ENCODE peak calls at places on chromosomes 2 and 18, in six cellular contexts. One of them, this sample, is unnamed.
A peak's percentile ranks its signal among the peaks of the same experiment; 100 is the strongest.

GRCh38 chr2:203022751-203023150 is 8.1 kb downstream of the NBEAL1 start:
- DNase-seq in dorsolateral prefrontal cortex: no peak
- DNase-seq in stomach: no peak
- DNase-seq in fibroblast of lung: peak; percentile 20
- DNase-seq in hepatocyte: no peak
- DNase-seq in cardiac muscle cell: no peak
- DNase-seq in this sample: no peak

GRCh38 chr18:7987284-7987976 is 420.3 kb downstream of the PTPRM start:
- DNase-seq in dorsolateral prefrontal cortex: no peak
- DNase-seq in cardiac muscle cell: no peak
- DNase-seq in stomach: no peak
- DNase-seq in hepatocyte: no peak
- DNase-seq in fibroblast of lung: peak; percentile 85
- DNase-seq in this sample: no peak

GRCh38 chr2:176181551-176181950 is 6.9 kb upstream of the HOXD1 start:
- DNase-seq in fibroblast of lung: no peak
- DNase-seq in hepatocyte: no peak
- DNase-seq in dorsolateral prefrontal cortex: no peak
- DNase-seq in cardiac muscle cell: no peak
- DNase-seq in stomach: no peak
- DNase-seq in this sample: no peak

GRCh38 chr2:20103514-20103913 is 52.1 kb upstream of the LAPTM4A start:
- DNase-seq in stomach: no peak
- DNase-seq in fibroblast of lung: no peak
- DNase-seq in cardiac muscle cell: peak; percentile 27
- DNase-seq in dorsolateral prefrontal cortex: no peak
- DNase-seq in hepatocyte: no peak
- DNase-seq in this sample: no peak

GRCh38 chr18:22822024-22822423 is 111.1 kb upstream of the RBBP8 start:
- DNase-seq in dorsolateral prefrontal cortex: no peak
- DNase-seq in cardiac muscle cell: no peak
- DNase-seq in stomach: no peak
- DNase-seq in fibroblast of lung: peak; percentile 90
- DNase-seq in hepatocyte: no peak
- DNase-seq in this sample: no peak

GRCh38 chr2:75920721-75921551 is 210.2 kb upstream of the GCFC2 start:
- DNase-seq in fibroblast of lung: no peak
- DNase-seq in stomach: no peak
- DNase-seq in cardiac muscle cell: peak; percentile 29
- DNase-seq in hepatocyte: no peak
- DNase-seq in dorsolateral prefrontal cortex: no peak
- DNase-seq in this sample: no peak

GRCh38 chr2:237140689-237141285 is 55.1 kb downstream of the COPS8 start:
- DNase-seq in dorsolateral prefrontal cortex: no peak
- DNase-seq in stomach: no peak
- DNase-seq in fibroblast of lung: no peak
- DNase-seq in hepatocyte: no peak
- DNase-seq in cardiac muscle cell: no peak
- DNase-seq in this sample: no peak

GRCh38 chr2:25614711-25615110 is 58.7 kb downstream of the DTNB start:
- DNase-seq in dorsolateral prefrontal cortex: no peak
- DNase-seq in stomach: no peak
- DNase-seq in hepatocyte: no peak
- DNase-seq in cardiac muscle cell: no peak
- DNase-seq in fibroblast of lung: no peak
- DNase-seq in this sample: no peak

GRCh38 chr18:49174478-49174877 is 223.7 kb upstream of the SMAD7 start:
- DNase-seq in dorsolateral prefrontal cortex: no peak
- DNase-seq in hepatocyte: peak; percentile 20
- DNase-seq in cardiac muscle cell: no peak
- DNase-seq in fibroblast of lung: peak; percentile 69
- DNase-seq in stomach: no peak
- DNase-seq in this sample: no peak

GRCh38 chr18:13051159-13051558 is 60.0 kb downstream of the CEP192 start:
- DNase-seq in cardiac muscle cell: no peak
- DNase-seq in hepatocyte: no peak
- DNase-seq in dorsolateral prefrontal cortex: no peak
- DNase-seq in fibroblast of lung: peak; percentile 19
- DNase-seq in stomach: no peak
- DNase-seq in this sample: no peak

GRCh38 chr2:241542278-241542605 is 16.3 kb upstream of the BOK start:
- DNase-seq in hepatocyte: no peak
- DNase-seq in dorsolateral prefrontal cortex: peak; percentile 44
- DNase-seq in fibroblast of lung: no peak
- DNase-seq in stomach: no peak
- DNase-seq in cardiac muscle cell: no peak
- DNase-seq in this sample: no peak

GRCh38 chr2:217995741-217996141 is 7.1 kb downstream of the TNS1 start:
- DNase-seq in dorsolateral prefrontal cortex: no peak
- DNase-seq in stomach: peak; percentile 47
- DNase-seq in cardiac muscle cell: no peak
- DNase-seq in hepatocyte: no peak
- DNase-seq in fibroblast of lung: no peak
- DNase-seq in this sample: no peak

GRCh38 chr18:79203017-79203605 is 133.9 kb downstream of the ATP9B start:
- DNase-seq in fibroblast of lung: peak; percentile 63
- DNase-seq in hepatocyte: no peak
- DNase-seq in dorsolateral prefrontal cortex: no peak
- DNase-seq in cardiac muscle cell: no peak
- DNase-seq in stomach: no peak
- DNase-seq in this sample: no peak

GRCh38 chr18:11741505-11742145 is 52.6 kb downstream of the GNAL start:
- DNase-seq in cardiac muscle cell: no peak
- DNase-seq in hepatocyte: no peak
- DNase-seq in dorsolateral prefrontal cortex: no peak
- DNase-seq in fibroblast of lung: no peak
- DNase-seq in stomach: no peak
- DNase-seq in this sample: no peak

GRCh38 chr2:73114273-73114867 is 1.6 kb upstream of the RAB11FIP5 start:
- DNase-seq in fibroblast of lung: peak; percentile 23
- DNase-seq in stomach: no peak
- DNase-seq in cardiac muscle cell: no peak
- DNase-seq in hepatocyte: no peak
- DNase-seq in dorsolateral prefrontal cortex: no peak
- DNase-seq in this sample: no peak

GRCh38 chr2:78407960-78408794 is 617.3 kb upstream of the REG3G start:
- DNase-seq in fibroblast of lung: no peak
- DNase-seq in hepatocyte: no peak
- DNase-seq in stomach: no peak
- DNase-seq in dorsolateral prefrontal cortex: no peak
- DNase-seq in cardiac muscle cell: no peak
- DNase-seq in this sample: no peak

GRCh38 chr18:22370414-22370813 is 47.3 kb downstream of the CTAGE1 start:
- DNase-seq in cardiac muscle cell: no peak
- DNase-seq in stomach: no peak
- DNase-seq in hepatocyte: no peak
- DNase-seq in fibroblast of lung: no peak
- DNase-seq in dorsolateral prefrontal cortex: no peak
- DNase-seq in this sample: no peak

GRCh38 chr2:170157025-170157684 is 20.8 kb upstream of the MYO3B start:
- DNase-seq in dorsolateral prefrontal cortex: no peak
- DNase-seq in cardiac muscle cell: no peak
- DNase-seq in hepatocyte: no peak
- DNase-seq in fibroblast of lung: peak; percentile 82
- DNase-seq in stomach: no peak
- DNase-seq in this sample: no peak

GRCh38 chr2:197360744-197361156 is 50.2 kb upstream of the ANKRD44 start:
- DNase-seq in fibroblast of lung: peak; percentile 83
- DNase-seq in dorsolateral prefrontal cortex: no peak
- DNase-seq in cardiac muscle cell: no peak
- DNase-seq in hepatocyte: no peak
- DNase-seq in stomach: no peak
- DNase-seq in this sample: no peak

GRCh38 chr2:43178055-43178598 is 48.3 kb downstream of the ZFP36L2 start:
- DNase-seq in hepatocyte: no peak
- DNase-seq in dorsolateral prefrontal cortex: no peak
- DNase-seq in fibroblast of lung: no peak
- DNase-seq in cardiac muscle cell: no peak
- DNase-seq in stomach: no peak
- DNase-seq in this sample: no peak

GRCh38 chr18:70423120-70423519 is 134.3 kb downstream of the SOCS6 start:
- DNase-seq in hepatocyte: no peak
- DNase-seq in fibroblast of lung: no peak
- DNase-seq in cardiac muscle cell: no peak
- DNase-seq in dorsolateral prefrontal cortex: no peak
- DNase-seq in stomach: no peak
- DNase-seq in this sample: no peak

GRCh38 chr18:47775961-47776360 is 154.5 kb downstream of the SMAD2 start:
- DNase-seq in fibroblast of lung: no peak
- DNase-seq in hepatocyte: no peak
- DNase-seq in stomach: no peak
- DNase-seq in cardiac muscle cell: peak; percentile 40
- DNase-seq in dorsolateral prefrontal cortex: peak; percentile 41
- DNase-seq in this sample: no peak

GRCh38 chr2:100655446-100655845 is 92.7 kb downstream of the PDCL3 start:
- DNase-seq in hepatocyte: no peak
- DNase-seq in stomach: no peak
- DNase-seq in cardiac muscle cell: no peak
- DNase-seq in dorsolateral prefrontal cortex: no peak
- DNase-seq in fibroblast of lung: no peak
- DNase-seq in this sample: no peak

GRCh38 chr18:25289040-25289631 is 62.8 kb downstream of the ZNF521 start:
- DNase-seq in cardiac muscle cell: no peak
- DNase-seq in hepatocyte: peak; percentile 28
- DNase-seq in fibroblast of lung: peak; percentile 83
- DNase-seq in dorsolateral prefrontal cortex: no peak
- DNase-seq in stomach: no peak
- DNase-seq in this sample: no peak

DNA sequence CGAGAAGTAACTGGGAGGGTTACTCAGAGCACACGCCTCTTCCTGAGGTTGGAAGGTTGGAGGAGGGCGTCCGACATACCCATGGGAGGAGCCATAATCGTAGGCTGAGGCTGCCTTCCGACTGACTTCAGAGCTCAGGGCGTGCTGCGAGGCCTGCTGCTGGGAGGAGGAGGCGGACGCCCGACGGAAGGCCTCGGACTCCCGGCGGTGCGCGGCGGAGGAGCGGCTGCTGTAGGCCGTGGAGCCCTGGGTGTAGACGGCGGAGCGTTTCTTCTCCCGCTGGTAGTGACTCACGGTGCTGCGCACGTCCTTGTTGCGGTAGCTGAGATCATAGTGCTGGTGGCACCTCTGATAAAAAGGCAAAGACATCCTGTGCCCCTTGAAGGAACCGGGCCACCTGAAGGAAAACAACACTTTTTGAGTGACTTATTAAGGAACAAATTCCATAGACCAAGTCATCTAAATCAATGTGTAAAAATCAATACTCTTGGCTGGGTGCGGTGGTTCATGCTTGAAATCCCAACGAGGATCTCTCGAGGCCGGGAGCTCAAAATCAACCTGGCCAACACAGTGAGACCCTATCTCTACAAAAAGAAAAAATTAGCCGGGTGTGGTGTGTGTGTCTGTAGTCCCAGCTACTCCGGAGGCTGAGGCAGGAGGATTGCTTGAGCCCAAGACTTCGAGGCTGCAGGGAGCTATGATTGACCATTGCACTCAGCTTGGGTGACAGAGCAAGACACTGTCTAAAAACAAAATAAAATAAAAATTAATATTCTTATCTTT is 4.7 kb downstream of the MYOM1 start:
- DNase-seq in dorsolateral prefrontal cortex: no peak
- DNase-seq in hepatocyte: no peak
- DNase-seq in stomach: no peak
- DNase-seq in fibroblast of lung: no peak
- DNase-seq in cardiac muscle cell: no peak
- DNase-seq in this sample: no peak
- H3K4me3 ChIP-seq in dorsolateral prefrontal cortex: no peak overlapping the region
- H3K4me3 ChIP-seq in hepatocyte: no peak overlapping the region
- H3K4me3 ChIP-seq in stomach: no peak overlapping the region
- H3K4me3 ChIP-seq in fibroblast of lung: no peak overlapping the region
- H3K4me3 ChIP-seq in cardiac muscle cell: no peak overlapping the region
- H3K4me3 ChIP-seq in this sample: no peak overlapping the region

GRCh38 chr2:231715499-231715837 is 7.1 kb downstream of the PTMA start:
- DNase-seq in fibroblast of lung: no peak
- DNase-seq in cardiac muscle cell: no peak
- DNase-seq in hepatocyte: no peak
- DNase-seq in stomach: no peak
- DNase-seq in dorsolateral prefrontal cortex: no peak
- DNase-seq in this sample: no peak
- TF ChIP-seq CTCF in fibroblast of lung: no peak
- TF ChIP-seq CTCF in cardiac muscle cell: no peak
- TF ChIP-seq CTCF in hepatocyte: no peak
- TF ChIP-seq CTCF in stomach: peak; percentile 46
- TF ChIP-seq CTCF in dorsolateral prefrontal cortex: no peak
- TF ChIP-seq CTCF in this sample: no peak

DNA sequence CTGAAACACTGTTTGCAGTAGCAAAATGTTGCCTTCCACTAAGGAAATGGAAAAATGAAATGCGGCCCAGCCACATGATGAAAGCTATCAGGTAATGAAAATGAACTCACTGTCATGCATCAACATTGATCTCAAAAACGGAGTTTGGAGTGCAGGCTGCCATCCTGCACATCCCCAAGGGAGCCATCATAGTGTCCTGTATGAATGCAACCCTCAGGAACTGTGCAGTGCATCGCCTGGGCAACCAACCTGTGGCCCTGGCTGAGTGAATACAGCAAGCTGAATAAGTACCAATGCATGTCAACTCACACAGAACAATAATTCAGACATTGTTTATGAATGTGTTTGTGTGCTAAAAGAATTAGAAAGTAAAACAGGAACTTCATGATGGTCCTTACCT is 23.1 kb upstream of the TXNDC2 start:
- DNase-seq in dorsolateral prefrontal cortex: no peak
- DNase-seq in hepatocyte: no peak
- DNase-seq in stomach: no peak
- DNase-seq in fibroblast of lung: no peak
- DNase-seq in cardiac muscle cell: no peak
- DNase-seq in this sample: no peak
- H3K27ac ChIP-seq in dorsolateral prefrontal cortex: no peak overlapping the region
- H3K27ac ChIP-seq in hepatocyte: no peak overlapping the region
- H3K27ac ChIP-seq in stomach: no peak overlapping the region
- H3K27ac ChIP-seq in fibroblast of lung: no peak overlapping the region
- H3K27ac ChIP-seq in cardiac muscle cell: no peak overlapping the region
- H3K27ac ChIP-seq in this sample: no peak overlapping the region

DNA sequence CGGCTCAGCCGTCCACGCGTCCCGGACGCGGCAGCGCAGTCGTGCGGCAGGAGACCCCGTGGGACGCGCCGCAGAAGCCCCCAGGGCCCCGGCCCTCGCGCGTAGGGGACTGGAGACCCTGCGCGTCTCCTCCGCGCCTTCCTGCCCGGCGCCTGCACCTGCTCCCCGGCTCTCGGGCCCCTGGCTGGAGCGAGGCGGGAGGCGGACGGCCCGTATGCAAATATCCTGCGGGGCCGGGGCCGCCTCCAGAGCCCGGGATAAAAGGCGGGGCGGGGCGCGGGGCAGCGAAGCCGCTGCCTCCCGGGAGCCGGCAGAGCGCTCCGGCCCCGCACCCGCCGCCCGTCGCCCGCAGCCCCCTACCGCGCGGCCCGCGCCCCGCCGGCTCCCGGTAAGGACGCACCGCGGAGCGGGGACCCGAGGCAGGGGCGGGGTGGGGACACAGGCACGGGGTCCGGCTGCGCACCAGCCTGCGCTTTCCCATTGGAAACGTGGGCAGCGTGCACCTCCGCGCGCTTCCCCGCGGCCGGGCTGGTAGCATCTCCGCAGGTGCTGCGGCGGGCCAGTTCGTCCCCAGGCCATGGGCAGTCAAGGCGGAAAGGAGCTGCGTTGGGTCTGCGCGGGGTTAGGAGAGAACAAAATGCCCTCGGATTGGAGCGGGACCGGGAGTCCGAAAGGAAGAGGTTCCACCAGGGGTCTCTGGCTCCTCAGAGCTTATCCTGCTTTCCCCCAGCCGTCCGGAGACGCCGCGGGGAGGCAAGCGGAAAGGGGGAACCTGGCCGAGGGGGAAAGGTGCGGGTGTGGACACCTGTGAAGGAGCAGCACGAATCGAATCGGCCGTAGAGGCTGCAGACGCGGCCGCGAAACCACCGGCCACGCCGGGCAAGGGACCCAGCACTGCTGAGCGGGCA is at the start of gene ATP6V1C2:
- DNase-seq in cardiac muscle cell: peak; percentile 78
- DNase-seq in stomach: peak; percentile 78
- DNase-seq in fibroblast of lung: no peak
- DNase-seq in dorsolateral prefrontal cortex: no peak
- DNase-seq in hepatocyte: peak; percentile 65
- DNase-seq in this sample: no peak
- H3K4me3 ChIP-seq in cardiac muscle cell: peak within 1 kb of the TSS; percentile 40
- H3K4me3 ChIP-seq in stomach: peak within 1 kb of the TSS; percentile 72
- H3K4me3 ChIP-seq in fibroblast of lung: no peak within 1 kb of the TSS
- H3K4me3 ChIP-seq in dorsolateral prefrontal cortex: peak within 1 kb of the TSS; percentile 62
- H3K4me3 ChIP-seq in hepatocyte: peak within 1 kb of the TSS; percentile 26
- H3K4me3 ChIP-seq in this sample: peak within 1 kb of the TSS; percentile 67